ENCODE peak calls at places on chromosomes 6 and 20, in four cellular contexts. L is HCT116, D is H1, V is GM12878. U is an unnamed sample.

GRCh38 chr20:45289942-45290676 is 16.5 kb upstream of the RBPJL start:
- DNase-seq in L (no peak), D (no peak), V (no peak), U (no peak)

GRCh38 chr6:20534906-20535305 is 649 bp downstream of the CDKAL1 start:
- DNase-seq in V (no peak), D (peak), L (no peak), U (no peak)

GRCh38 chr20:31710423-31711250 is 12.0 kb downstream of the BCL2L1 start:
- DNase-seq in D (no peak), L (no peak), V (no peak), U (peak)

GRCh38 chr6:33314943-33315752 is 1.3 kb upstream of the TAPBP start:
- DNase-seq in L (no peak), D (peak), V (no peak), U (peak)

GRCh38 chr6:109491207-109491938 is 8.4 kb upstream of the ZBTB24 start:
- DNase-seq in V (no peak), L (no peak), D (no peak), U (peak)

GRCh38 chr6:157514659-157515496 is 133.9 kb downstream of the ZDHHC14 start:
- DNase-seq in V (no peak), D (no peak), L (no peak), U (no peak)

GRCh38 chr6:157092736-157093135 is 230.6 kb downstream of the TMEM242 start:
- DNase-seq in V (no peak), L (no peak), D (no peak), U (no peak)

GRCh38 chr6:90431521-90432407 is 135.1 kb upstream of the BACH2 start:
- DNase-seq in V (no peak), D (no peak), L (no peak), U (no peak)

GRCh38 chr20:7193681-7194080 is 426.2 kb downstream of the BMP2 start:
- DNase-seq in L (no peak), V (no peak), D (no peak), U (no peak)

GRCh38 chr6:46815130-46815529 is 21.9 kb downstream of the MEP1A start:
- DNase-seq in V (no peak), L (peak), D (no peak), U (no peak)

GRCh38 chr6:6466967-6467761 is 121.4 kb upstream of the LY86 start:
- DNase-seq in V (no peak), D (no peak), L (no peak), U (no peak)

DNA sequence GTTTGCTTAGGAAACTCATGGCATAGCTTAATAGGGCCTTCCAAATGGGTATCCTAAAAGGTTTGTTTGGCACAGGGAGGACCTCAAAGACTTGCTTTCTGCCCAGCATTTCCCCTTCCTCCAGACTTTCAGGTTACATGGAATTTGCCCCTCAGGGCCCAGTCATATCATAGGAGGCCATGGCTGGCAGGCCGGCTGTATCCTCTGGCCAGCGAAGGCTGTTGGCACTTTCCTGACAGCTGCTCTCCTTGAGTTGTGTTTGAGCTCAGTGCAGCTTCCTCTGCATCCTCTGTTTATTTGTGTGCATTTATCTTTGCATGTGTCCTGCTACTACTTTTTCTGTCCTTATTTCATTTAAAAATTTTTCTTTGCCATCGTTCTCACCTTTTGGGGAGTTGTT is 90.9 kb downstream of the ANKS1A start:
- DNase-seq in L (no peak), D (no peak), V (no peak), U (no peak)
- TF ChIP-seq JUND in L (no peak), D (no peak), V (no peak), U (no peak)

GRCh38 chr20:52226370-52226769 is 34.8 kb upstream of the ZFP64 start:
- DNase-seq in V (no peak), L (no peak), D (no peak), U (no peak)
- TF ChIP-seq JUND in V (no peak), L (no peak), D (no peak), U (no peak)

GRCh38 chr6:26020291-26020982 is 57.8 kb downstream of the TRIM38 start:
- DNase-seq in D (no peak), V (peak), L (peak), U (peak)
- TF ChIP-seq JUND in D (no peak), V (no peak), L (no peak), U (no peak)

GRCh38 chr6:29946380-29946779 is 4.0 kb downstream of the HLA-A start:
- DNase-seq in D (no peak), V (no peak), L (no peak), U (no peak)
- TF ChIP-seq JUND in D (no peak), V (no peak), L (no peak), U (no peak)

DNA sequence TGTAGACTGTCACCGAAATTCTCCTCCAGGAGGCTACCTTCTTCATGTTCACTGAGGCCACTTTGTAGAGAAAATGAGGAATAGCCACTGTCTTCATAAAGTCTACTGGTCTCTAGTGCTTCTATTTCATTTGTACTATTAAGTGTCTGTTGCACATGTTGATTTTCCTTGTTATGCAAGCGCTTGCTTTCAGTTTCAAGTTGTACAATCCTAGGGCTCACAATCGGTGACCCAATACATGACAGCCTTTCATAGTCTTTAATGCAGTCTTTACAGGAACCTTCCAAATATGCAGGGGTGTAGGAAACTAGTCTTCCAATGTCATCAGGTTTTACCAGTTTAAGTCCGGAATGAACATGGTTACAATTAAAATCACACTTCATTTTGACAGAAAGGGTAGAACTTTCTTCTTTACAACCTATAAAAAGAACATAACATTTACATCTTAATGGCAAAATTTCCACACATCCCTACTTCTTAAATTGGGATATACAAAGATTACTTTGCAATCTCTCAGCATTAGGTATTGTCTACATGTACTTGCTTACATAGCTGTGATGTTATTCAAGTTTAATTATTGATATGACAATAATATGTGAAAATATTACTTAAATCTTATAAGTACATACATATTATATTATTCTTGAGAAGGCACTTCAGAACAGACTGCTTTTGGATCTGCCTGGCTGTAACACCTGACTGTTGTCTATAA is 7.5 kb downstream of the FBXO5 start:
- DNase-seq in L (no peak), D (no peak), V (no peak), U (no peak)
- TF ChIP-seq JUND in L (no peak), D (no peak), V (peak), U (no peak)

DNA sequence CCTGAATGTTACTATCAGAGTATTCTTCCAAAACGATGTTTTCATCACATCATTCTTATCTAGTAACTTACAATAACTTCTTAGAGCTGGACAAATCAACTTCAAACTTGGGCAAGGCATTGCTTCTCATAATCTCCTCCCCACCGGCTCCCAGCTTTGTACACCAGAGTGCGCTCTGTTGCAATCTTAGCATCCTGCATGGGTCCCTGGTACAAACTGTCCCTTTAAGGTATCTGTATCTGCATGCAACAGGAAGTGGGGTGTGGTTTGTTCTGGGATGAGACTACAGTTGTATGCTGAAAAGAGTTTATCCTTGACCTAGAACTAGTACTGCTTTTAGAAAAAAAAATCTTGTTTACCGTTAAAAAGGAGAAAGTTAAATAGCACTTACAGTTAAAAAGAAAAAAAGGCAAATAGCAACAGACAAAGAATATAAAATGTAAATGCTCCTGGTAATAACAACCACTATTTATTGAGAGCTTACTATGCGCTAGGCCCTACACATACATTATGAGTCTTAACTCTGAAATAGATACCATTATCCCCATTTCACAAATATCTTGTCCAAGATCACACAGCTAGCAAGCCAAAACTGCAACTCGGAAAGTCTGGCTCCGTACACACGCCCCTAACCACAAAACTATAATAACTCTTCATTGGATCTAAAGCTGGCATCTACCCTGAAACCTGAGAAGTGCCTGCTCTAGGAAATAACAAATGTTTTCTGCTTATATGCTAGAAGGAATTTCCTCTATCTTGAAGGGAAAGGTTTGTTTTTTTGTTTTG is 9.8 kb upstream of the HECA start:
- DNase-seq in L (peak), V (peak), D (no peak), U (peak)
- TF ChIP-seq JUND in L (no peak), V (no peak), D (no peak), U (no peak)